ENCODE peak calls at places on chromosome 12, in four cellular contexts. Y, F, C and E are unnamed samples. For H3K4me1, the result is how much of the 10 kb centered on the place peaks cover.

GRCh38 chr12:132171293-132171967 is 27.2 kb downstream of the NOC4L start:
- DNase-seq in Y (no peak), F (no peak), C (no peak), E (no peak)

GRCh38 chr12:73383584-73384229 is 1111.5 kb downstream of the TRHDE start:
- DNase-seq in C (no peak), Y (no peak), F (no peak), E (no peak)

GRCh38 chr12:21656931-21657335 is 709 bp downstream of the LDHB start:
- DNase-seq in F (peak), Y (peak), C (peak), E (no peak)

GRCh38 chr12:524167-524951 is 64.6 kb downstream of the B4GALNT3 start:
- DNase-seq in Y (no peak), C (no peak), F (no peak), E (no peak)

GRCh38 chr12:115722181-115722580 is 555.3 kb downstream of the MED13L start:
- DNase-seq in C (no peak), F (no peak), Y (no peak), E (no peak)

GRCh38 chr12:115375188-115375991 is 691.4 kb upstream of the TBX3 start:
- DNase-seq in Y (no peak), C (no peak), F (no peak), E (no peak)

GRCh38 chr12:3247596-3248270 is 170.6 kb downstream of the TSPAN9 start:
- DNase-seq in Y (no peak), C (no peak), F (no peak), E (no peak)

GRCh38 chr12:58915634-58916033 is 4.7 kb downstream of the LRIG3 start:
- DNase-seq in Y (peak), F (peak), C (peak), E (no peak)

GRCh38 chr12:106305376-106305775 is 2.8 kb downstream of the TCP11L2 start:
- DNase-seq in Y (no peak), C (no peak), F (no peak), E (no peak)

GRCh38 chr12:123269395-123269892 is 2.2 kb downstream of the CDK2AP1 start:
- DNase-seq in Y (peak), C (peak), F (peak), E (peak)

GRCh38 chr12:16603265-16603915 is 2.6 kb downstream of the LMO3 start:
- DNase-seq in F (no peak), C (no peak), Y (no peak), E (no peak)

GRCh38 chr12:7667025-7667575 is 1.4 kb upstream of the APOBEC1 start:
- DNase-seq in C (peak), Y (no peak), F (no peak), E (no peak)

GRCh38 chr12:25950329-25951115 is 8.0 kb upstream of the RASSF8 start:
- DNase-seq in Y (no peak), C (no peak), F (no peak), E (no peak)

GRCh38 chr12:109550310-109550680 is 23.0 kb downstream of the MMAB start:
- DNase-seq in Y (no peak), F (no peak), C (no peak), E (no peak)

GRCh38 chr12:59372971-59373370 is 222.9 kb upstream of the SLC16A7 start:
- DNase-seq in F (no peak), Y (no peak), C (no peak), E (no peak)

GRCh38 chr12:5267603-5268423 is 164.1 kb upstream of the NTF3 start:
- DNase-seq in C (no peak), Y (no peak), F (no peak), E (no peak)

GRCh38 chr12:49189731-49190314 is 943 bp upstream of the TUBA1A start:
- DNase-seq in Y (no peak), C (no peak), F (no peak), E (no peak)

GRCh38 chr12:101372431-101372830 is 35.1 kb downstream of the ARL1 start:
- DNase-seq in C (no peak), F (no peak), Y (no peak), E (no peak)

GRCh38 chr12:47903151-47903611 is 1.6 kb downstream of the VDR start:
- DNase-seq in C (peak), F (no peak), Y (no peak), E (no peak)

GRCh38 chr12:71546322-71546861 is 106.8 kb downstream of the LGR5 start:
- DNase-seq in C (no peak), F (no peak), Y (no peak), E (no peak)

GRCh38 chr12:104686196-104686595 is 229.4 kb downstream of the CHST11 start:
- DNase-seq in F (no peak), C (no peak), Y (no peak), E (no peak)

GRCh38 chr12:2138871-2139308 is 86.1 kb downstream of the CACNA1C start:
- DNase-seq in F (no peak), C (no peak), Y (no peak), E (no peak)

GRCh38 chr12:26857465-26858176 is 24.6 kb upstream of the ITPR2 start:
- DNase-seq in Y (no peak), F (peak), C (no peak), E (no peak)

GRCh38 chr12:72236071-72236705 is 36.0 kb upstream of the TRHDE start:
- DNase-seq in F (no peak), C (no peak), Y (no peak), E (no peak)

GRCh38 chr12:54658306-54659264 is 10.4 kb upstream of the DCD start:
- DNase-seq in F (peak), C (peak), Y (no peak), E (no peak)

GRCh38 chr12:3107954-3108353 is 30.8 kb downstream of the TSPAN9 start:
- DNase-seq in Y (no peak), F (no peak), C (no peak), E (no peak)

GRCh38 chr12:119666226-119666808 is 1.6 kb upstream of the PRKAB1 start:
- DNase-seq in Y (no peak), C (no peak), F (no peak), E (no peak)

GRCh38 chr12:109559200-109559505 is 14.2 kb downstream of the MMAB start:
- DNase-seq in C (no peak), Y (no peak), F (no peak), E (no peak)

GRCh38 chr12:131828671-131829350 is 618 bp downstream of the MMP17 start:
- DNase-seq in C (peak), F (no peak), Y (no peak), E (no peak)

GRCh38 chr12:117836999-117837736 is 131.6 kb downstream of the KSR2 start:
- DNase-seq in C (peak), Y (peak), F (peak), E (peak)

GRCh38 chr12:8662592-8662991 is at the start of gene MFAP5:
- DNase-seq in F (no peak), C (no peak), Y (peak), E (no peak)

GRCh38 chr12:105201389-105201788 is 34.6 kb downstream of the APPL2 start:
- DNase-seq in Y (peak), F (no peak), C (no peak), E (no peak)

GRCh38 chr12:25433581-25434325 is 119.3 kb downstream of the LMNTD1 start:
- DNase-seq in Y (no peak), F (no peak), C (no peak), E (no peak)

GRCh38 chr12:124391340-124392261 is 96.7 kb downstream of the RFLNA start:
- DNase-seq in C (no peak), Y (peak), F (no peak), E (peak)

GRCh38 chr12:55789171-55789570 is 28.4 kb downstream of the SARNP start:
- DNase-seq in C (peak), F (no peak), Y (no peak), E (no peak)

GRCh38 chr12:70059373-70059772 is 183.9 kb upstream of the CNOT2 start:
- DNase-seq in F (no peak), C (no peak), Y (no peak), E (no peak)

GRCh38 chr12:57241556-57242310 is 9.3 kb downstream of the STAC3 start:
- DNase-seq in Y (no peak), C (no peak), F (no peak), E (no peak)

GRCh38 chr12:117921922-117922777 is 46.6 kb downstream of the KSR2 start:
- DNase-seq in Y (peak), F (no peak), C (no peak), E (no peak)

GRCh38 chr12:76012656-76013055 is 18.9 kb downstream of the PHLDA1 start:
- DNase-seq in Y (no peak), C (no peak), F (no peak), E (no peak)

GRCh38 chr12:76006028-76006916 is 25.3 kb downstream of the PHLDA1 start:
- DNase-seq in C (no peak), Y (no peak), F (no peak), E (no peak)

GRCh38 chr12:76007640-76008039 is 23.9 kb downstream of the PHLDA1 start:
- DNase-seq in C (no peak), F (no peak), Y (no peak), E (no peak)

GRCh38 chr12:76010732-76011458 is 20.7 kb downstream of the PHLDA1 start:
- DNase-seq in C (no peak), F (no peak), Y (no peak), E (no peak)

DNA sequence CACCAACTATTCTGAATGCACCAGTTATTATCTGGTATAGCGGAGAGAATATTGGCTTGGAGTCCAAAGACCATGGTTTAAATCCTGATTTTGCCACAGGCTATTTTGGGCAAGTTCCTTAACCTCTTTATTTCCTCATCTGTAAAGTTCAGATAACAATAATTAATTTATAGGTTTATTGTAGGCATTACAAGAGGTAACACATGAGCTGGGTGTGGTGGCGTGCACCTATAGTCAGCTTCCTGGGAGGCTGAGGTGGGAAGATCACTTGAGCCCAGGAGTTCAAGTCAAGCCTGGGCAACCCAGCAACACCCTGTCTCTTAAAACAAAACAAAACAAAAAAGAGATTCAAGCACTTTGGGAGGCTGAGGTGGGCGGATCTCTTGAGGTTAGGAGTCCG is 23.1 kb downstream of the PHLDA1 start:
- DNase-seq in C (no peak), F (no peak), Y (no peak), E (no peak)
- TF ChIP-seq CTCF in C (no peak), F (no peak), Y (no peak), E (no peak)

GRCh38 chr12:92142251-92142896 is 3.3 kb downstream of the BTG1 start:
- DNase-seq in F (no peak), C (no peak), Y (no peak), E (no peak)
- H3K4me1 ChIP-seq in F (under half), C (under half), Y (under half), E (under half)

DNA sequence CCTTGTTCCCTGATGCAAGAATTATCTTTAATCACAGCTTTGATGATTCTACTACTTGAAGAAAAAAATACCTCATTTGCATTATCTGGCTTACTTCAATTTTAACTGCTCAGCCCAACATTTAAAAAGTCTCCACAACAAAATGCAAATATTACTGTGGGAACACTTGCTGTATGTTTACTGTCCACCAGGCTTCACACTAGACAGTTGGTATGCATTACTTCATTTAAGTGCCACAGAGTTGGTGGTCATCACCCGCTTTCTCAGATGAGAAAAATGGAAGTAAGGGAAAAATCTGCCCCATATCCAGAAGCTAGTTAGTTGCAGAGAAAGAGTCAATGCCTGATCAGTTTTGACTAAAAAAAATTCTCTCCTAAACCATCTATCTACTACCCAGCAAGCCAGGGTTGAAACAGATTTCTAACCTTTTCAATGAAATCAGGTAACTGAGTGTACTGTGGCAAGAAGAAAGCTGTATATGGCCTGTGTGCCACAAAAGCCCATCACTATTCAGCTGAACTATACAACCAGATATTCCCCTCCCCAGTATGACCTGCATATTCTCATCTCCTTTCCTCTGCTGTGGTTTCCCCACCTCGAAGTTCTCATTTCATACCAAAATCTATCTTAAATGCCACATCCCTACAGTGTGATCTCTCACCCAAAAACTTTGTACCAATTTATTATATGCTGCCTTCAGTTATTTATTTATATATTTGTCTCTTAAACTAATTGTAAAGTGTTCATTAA is 90.3 kb downstream of the ATP2B1 start:
- DNase-seq in F (no peak), C (no peak), Y (no peak), E (no peak)
- TF ChIP-seq CTCF in F (no peak), C (no peak), Y (no peak), E (no peak)

DNA sequence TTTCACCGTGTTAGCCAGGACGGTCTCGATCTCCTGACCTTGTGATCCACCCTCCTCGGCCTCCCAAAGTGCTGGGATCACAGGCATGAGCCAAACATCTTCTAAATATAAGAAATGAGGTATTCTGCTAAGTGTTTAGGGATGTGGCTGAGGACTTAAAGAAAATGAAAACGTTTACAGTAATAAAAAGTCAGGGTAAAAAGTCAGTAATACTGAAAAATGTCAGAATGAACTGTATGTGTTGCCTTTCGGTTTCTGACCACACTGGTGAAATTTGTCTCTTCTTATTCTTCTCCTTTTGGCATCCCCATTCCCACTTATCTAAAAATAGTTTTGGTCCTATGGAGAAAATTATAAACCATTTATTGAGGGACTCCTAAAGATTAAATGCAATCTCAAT is 20.5 kb downstream of the TMEM116 start:
- DNase-seq in C (no peak), Y (no peak), F (no peak), E (no peak)
- H3K4me1 ChIP-seq in C (under half), Y (under half), F (under half), E (under half)

GRCh38 chr12:94074970-94075695 is 73.2 kb upstream of the PLXNC1 start:
- DNase-seq in C (peak), F (peak), Y (peak), E (peak)
- TF ChIP-seq CTCF in C (peak), F (no peak), Y (peak), E (peak)

DNA sequence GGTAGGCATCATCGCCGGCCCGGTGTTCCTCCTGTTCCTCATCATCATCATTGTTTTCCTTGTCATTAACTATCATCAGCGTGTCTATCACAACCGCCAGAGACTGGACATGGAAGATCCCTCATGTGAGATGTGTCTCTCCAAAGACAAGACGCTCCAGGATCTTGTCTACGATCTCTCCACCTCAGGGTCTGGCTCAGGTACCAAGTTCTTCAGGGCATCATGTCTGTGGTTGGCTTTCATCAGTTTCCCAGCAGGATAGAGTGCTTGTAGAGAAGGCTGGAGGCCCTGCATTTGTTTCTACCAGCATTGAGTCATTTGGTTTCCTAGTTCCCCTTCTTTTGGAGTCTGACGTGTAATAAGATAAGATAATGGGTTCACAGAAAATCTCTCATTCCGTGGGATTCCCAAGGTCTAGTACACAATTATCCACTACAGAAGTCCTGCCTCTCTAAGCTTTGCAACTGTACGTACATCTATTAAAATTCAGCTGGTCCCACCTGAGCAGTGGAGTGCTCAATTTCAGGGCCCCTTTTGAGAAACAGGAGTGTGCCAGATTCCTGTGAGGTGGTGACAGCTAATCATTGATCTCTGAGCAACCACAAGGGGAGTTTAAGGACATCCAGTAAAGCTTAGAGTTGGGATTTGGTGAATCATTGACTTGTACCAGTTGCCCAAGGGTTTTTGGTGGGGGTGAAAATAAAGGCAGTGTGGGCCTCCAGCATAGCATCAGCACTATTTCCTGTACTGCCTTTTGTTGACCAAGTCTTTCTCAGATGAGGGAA is 25.1 kb downstream of the ACVR1B start:
- DNase-seq in Y (no peak), F (peak), C (peak), E (no peak)
- H3K4me1 ChIP-seq in Y (half or more), F (half or more), C (under half), E (under half)